ENCODE peak calls at places on chromosomes 16 and 17, in four cellular contexts. C is A549, Z is upper lobe of right lung, P is transverse colon. D is an unnamed sample.

GRCh38 chr17:38711792-38712571 is 6.9 kb downstream of the MLLT6 start:
- DNase-seq in C (no peak), Z (no peak), P (no peak), D (no peak)

GRCh38 chr16:82456683-82457082 is 170.1 kb upstream of the CDH13 start:
- DNase-seq in C (peak), Z (peak), P (peak), D (peak)

GRCh38 chr16:55622930-55623561 is 32.7 kb upstream of the SLC6A2 start:
- DNase-seq in C (peak), Z (no peak), P (no peak), D (no peak)

GRCh38 chr17:4766199-4766598 is 5.5 kb upstream of the TM4SF5 start:
- DNase-seq in C (no peak), Z (no peak), P (no peak), D (no peak)

GRCh38 chr16:3792472-3793012 is 75.2 kb upstream of the TRAP1 start:
- DNase-seq in C (no peak), Z (no peak), P (no peak), D (no peak)

GRCh38 chr16:57757326-57757786 is 21.8 kb downstream of the KATNB1 start:
- DNase-seq in C (peak), Z (peak), P (peak), D (no peak)

GRCh38 chr17:57033296-57033695 is 51.8 kb upstream of the AKAP1 start:
- DNase-seq in C (no peak), Z (no peak), P (no peak), D (peak)

GRCh38 chr17:76672270-76672851 is 28.8 kb upstream of the ST6GALNAC1 start:
- DNase-seq in C (no peak), Z (no peak), P (peak), D (peak)

GRCh38 chr17:57400648-57401047 is 144.3 kb downstream of the MSI2 start:
- DNase-seq in C (peak), Z (no peak), P (no peak), D (no peak)

GRCh38 chr17:249236-249993 is 68.0 kb upstream of the DOC2B start:
- DNase-seq in C (no peak), Z (peak), P (peak), D (no peak)

GRCh38 chr17:63961355-63962207 is 11.1 kb downstream of the SCN4A start:
- DNase-seq in C (peak), Z (peak), P (peak), D (peak)

GRCh38 chr17:282000-282911 is 70.4 kb downstream of the RPH3AL start:
- DNase-seq in C (no peak), Z (peak), P (no peak), D (peak)

GRCh38 chr17:59154721-59155438 is at the start of gene SKA2:
- DNase-seq in C (peak), Z (peak), P (peak), D (no peak)

GRCh38 chr17:45942284-45942683 is 47.9 kb downstream of the MAPT start:
- DNase-seq in C (no peak), Z (no peak), P (peak), D (peak)

GRCh38 chr16:87340198-87340597 is 23.0 kb upstream of the C16orf95 start:
- DNase-seq in C (no peak), Z (no peak), P (no peak), D (no peak)

GRCh38 chr16:49454426-49455180 is 81.0 kb downstream of the C16orf78 start:
- DNase-seq in C (no peak), Z (peak), P (no peak), D (no peak)

GRCh38 chr17:73228748-73229236 is 32.9 kb downstream of the CPSF4L start:
- DNase-seq in C (peak), Z (no peak), P (peak), D (peak)

GRCh38 chr17:73017653-73018052 is 74.8 kb downstream of the SLC39A11 start:
- DNase-seq in C (no peak), Z (no peak), P (no peak), D (no peak)

GRCh38 chr16:17078950-17079631 is 391.7 kb downstream of the XYLT1 start:
- DNase-seq in C (no peak), Z (no peak), P (no peak), D (no peak)

GRCh38 chr16:14586637-14587036 is 43.4 kb downstream of the PARN start:
- DNase-seq in C (no peak), Z (no peak), P (no peak), D (no peak)

DNA sequence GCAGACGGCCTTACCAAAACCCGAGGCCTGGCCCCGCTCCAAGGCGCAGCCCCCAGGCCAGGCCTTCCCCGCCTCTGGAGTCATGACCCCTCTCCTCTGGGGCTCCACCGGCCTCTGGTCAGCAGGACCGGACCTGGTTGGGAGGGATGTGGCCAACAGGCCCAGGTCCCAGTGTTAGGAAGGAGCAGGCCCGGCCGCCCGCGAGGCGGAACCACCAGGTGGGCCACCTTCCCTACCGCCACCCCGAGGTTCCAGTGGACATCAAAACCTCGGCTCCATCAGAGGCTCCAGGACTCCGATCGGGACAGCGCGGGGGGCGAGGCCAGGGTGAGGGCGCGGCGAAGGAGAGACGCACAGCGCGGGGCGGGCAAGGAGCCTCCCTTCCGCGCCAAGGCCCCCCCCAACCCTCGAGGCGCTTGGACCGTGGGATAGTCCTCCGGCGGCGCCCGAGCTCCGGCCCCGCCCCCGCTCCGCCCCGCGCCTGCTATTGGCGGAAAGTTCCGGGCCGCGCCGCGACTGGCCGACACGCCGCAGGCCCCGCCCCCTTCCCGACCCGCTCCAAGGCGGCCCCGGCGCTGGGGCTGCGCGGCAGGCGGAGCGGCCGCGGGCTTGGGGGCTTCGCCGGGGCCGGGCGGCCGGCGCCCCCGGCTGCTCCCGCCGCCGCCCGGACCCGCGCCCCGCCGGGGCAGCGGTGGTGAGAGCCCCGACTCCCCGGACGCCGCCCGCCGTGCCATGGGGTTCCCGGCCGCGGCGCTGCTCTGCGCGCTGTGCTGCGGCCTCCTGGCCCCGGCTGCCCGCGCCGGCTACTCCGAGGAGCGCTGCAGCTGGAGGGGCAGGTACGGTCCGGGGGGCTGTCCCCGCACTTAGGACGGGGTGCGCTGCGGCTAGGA is at the start of gene METRN:
- DNase-seq in C (peak), Z (peak), P (peak), D (no peak)
- TF ChIP-seq CTCF in C (no peak), Z (no peak), P (no peak), D (no peak)

DNA sequence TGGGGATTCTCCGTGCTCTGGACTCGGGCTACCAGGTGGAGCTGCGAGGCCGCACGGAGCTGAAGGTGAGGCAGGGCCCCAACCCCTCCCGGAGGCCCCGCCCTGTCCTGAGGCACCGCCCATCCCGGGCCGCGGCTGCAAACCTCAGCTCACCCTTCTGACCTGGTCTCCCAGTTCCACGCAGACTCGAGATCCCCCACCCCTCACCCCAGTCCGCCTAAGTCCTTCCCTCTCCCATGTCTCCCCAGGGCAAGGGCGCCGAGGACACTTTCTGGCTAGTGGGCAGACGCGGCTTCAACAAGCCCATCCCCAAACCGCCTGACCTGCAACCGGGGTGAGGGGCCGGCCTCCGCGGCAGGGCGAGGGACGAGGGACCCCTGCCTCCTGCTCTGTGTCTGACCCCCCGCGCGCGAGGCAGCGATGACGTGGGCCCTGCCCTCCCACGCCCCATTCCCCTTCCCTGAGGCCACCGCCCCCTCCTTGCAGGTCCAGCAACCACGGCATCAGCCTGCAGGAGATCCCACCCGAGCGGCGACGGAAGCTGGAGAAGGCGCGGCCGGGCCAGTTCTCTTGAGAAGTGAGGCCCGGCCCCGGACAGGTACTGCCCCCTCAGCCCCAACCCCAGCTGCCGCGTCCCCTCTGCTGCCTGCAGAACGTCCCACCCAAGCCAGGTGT is 13.7 kb downstream of the GUCY2D start:
- DNase-seq in C (no peak), Z (peak), P (peak), D (no peak)
- H3K4me3 ChIP-seq in C (peak), Z (peak), P (peak), D (no peak)

GRCh38 chr16:11257131-11257938 is 1.3 kb upstream of the SOCS1 start:
- DNase-seq in C (peak), Z (peak), P (peak), D (peak)
- TF ChIP-seq CTCF in C (peak), Z (peak), P (peak), D (peak)

GRCh38 chr17:67388986-67389385 is 11.9 kb downstream of the PITPNC1 start:
- DNase-seq in C (no peak), Z (no peak), P (no peak), D (no peak)

GRCh38 chr17:67390006-67390645 is 13.0 kb downstream of the PITPNC1 start:
- DNase-seq in C (no peak), Z (no peak), P (no peak), D (no peak)

GRCh38 chr17:67392111-67392510 is 15.0 kb downstream of the PITPNC1 start:
- DNase-seq in C (no peak), Z (no peak), P (no peak), D (no peak)

GRCh38 chr17:67393809-67394418 is 16.8 kb downstream of the PITPNC1 start:
- DNase-seq in C (no peak), Z (no peak), P (no peak), D (no peak)

GRCh38 chr17:67390646-67391480 is 13.8 kb downstream of the PITPNC1 start:
- DNase-seq in C (peak), Z (no peak), P (peak), D (no peak)
- H3K4me3 ChIP-seq in C (no peak), Z (no peak), P (no peak), D (no peak)

GRCh38 chr17:48522990-48523389 is 7.8 kb downstream of the HOXB1 start:
- DNase-seq in C (peak), Z (no peak), P (no peak), D (no peak)
- TF ChIP-seq CTCF in C (peak), Z (no peak), P (no peak), D (peak)

GRCh38 chr16:69108069-69108904 is 2.8 kb downstream of the HAS3 start:
- DNase-seq in C (peak), Z (peak), P (no peak), D (no peak)

GRCh38 chr16:69107311-69107962 is 2.0 kb downstream of the HAS3 start:
- DNase-seq in C (peak), Z (peak), P (peak), D (no peak)

GRCh38 chr16:69108905-69109252 is 3.4 kb downstream of the HAS3 start:
- DNase-seq in C (no peak), Z (peak), P (no peak), D (no peak)

GRCh38 chr16:69105501-69106361 is at the start of gene HAS3:
- DNase-seq in C (peak), Z (peak), P (peak), D (peak)

GRCh38 chr16:69106491-69107291 is 1.2 kb downstream of the HAS3 start:
- DNase-seq in C (no peak), Z (no peak), P (peak), D (no peak)
- H3K4me3 ChIP-seq in C (peak), Z (peak), P (peak), D (peak)

GRCh38 chr17:65588194-65588808 is 26.9 kb upstream of the AXIN2 start:
- DNase-seq in C (peak), Z (peak), P (peak), D (peak)
- TF ChIP-seq CTCF in C (no peak), Z (peak), P (peak), D (peak)